ENCODE peak calls at places on chromosome 21, in four cellular contexts. J is GM20000, N is HS-5, Q is foreskin fibroblast. K is an unnamed sample.
A peak's percentile ranks its signal among the peaks of the same experiment; 100 is the strongest.

GRCh38 chr21:19237603-19238002 is 834.0 kb upstream of the TMPRSS15 start:
- DNase-seq in N (no peak), Q (no peak), J (no peak), K (no peak)

GRCh38 chr21:37460196-37460595 is 93.6 kb downstream of the DYRK1A start:
- DNase-seq in N (no peak), J (no peak), Q (no peak), K (no peak)

GRCh38 chr21:26641062-26641461 is 68.0 kb upstream of the CYYR1 start:
- DNase-seq in Q (no peak), N (no peak), J (no peak), K (no peak)

GRCh38 chr21:32334980-32335471 is 36.4 kb downstream of the MRAP start:
- DNase-seq in Q (peak; percentile 56), J (no peak), N (no peak), K (no peak)

GRCh38 chr21:32578107-32578691 is 7.1 kb downstream of the TCP10L start:
- DNase-seq in N (no peak), J (no peak), Q (no peak), K (no peak)

GRCh38 chr21:28436286-28436932 is 556.3 kb downstream of the LTN1 start:
- DNase-seq in J (no peak), N (no peak), Q (peak; percentile 88), K (no peak)

GRCh38 chr21:42061866-42062542 is 9.1 kb upstream of the UMODL1 start:
- DNase-seq in Q (no peak), N (no peak), J (no peak), K (peak; percentile 80)

GRCh38 chr21:44982558-44983244 is 42.9 kb downstream of the SLX9 start:
- DNase-seq in Q (peak; percentile 23), N (no peak), J (no peak), K (no peak)

GRCh38 chr21:37393786-37394185 is 27.2 kb downstream of the DYRK1A start:
- DNase-seq in N (no peak), Q (no peak), J (no peak), K (no peak)

GRCh38 chr21:41573902-41574690 is 66.1 kb upstream of the TMPRSS2 start:
- DNase-seq in Q (no peak), J (no peak), N (no peak), K (no peak)

GRCh38 chr21:21714396-21714795 is 716.2 kb downstream of the NCAM2 start:
- DNase-seq in N (peak; percentile 92), J (no peak), Q (peak; percentile 84), K (no peak)

GRCh38 chr21:36065497-36066036 is 4.3 kb upstream of the CBR1 start:
- DNase-seq in Q (peak; percentile 63), N (peak; percentile 43), J (no peak), K (no peak)

GRCh38 chr21:45588861-45589491 is 46.7 kb upstream of the SLC19A1 start:
- DNase-seq in Q (no peak), J (no peak), N (no peak), K (no peak)

GRCh38 chr21:45357436-45358260 is 47.3 kb upstream of the COL18A1 start:
- DNase-seq in Q (peak; percentile 47), N (no peak), J (no peak), K (no peak)

GRCh38 chr21:25296239-25296638 is 311.0 kb downstream of the MRPL39 start:
- DNase-seq in N (no peak), J (no peak), Q (no peak), K (no peak)

GRCh38 chr21:42343556-42343955 is 7.2 kb downstream of the TFF2 start:
- DNase-seq in Q (no peak), J (no peak), N (no peak), K (no peak)

GRCh38 chr21:37462087-37462861 is 95.7 kb downstream of the DYRK1A start:
- DNase-seq in J (no peak), N (no peak), Q (no peak), K (no peak)

GRCh38 chr21:39385299-39386145 is 36.6 kb upstream of the HMGN1 start:
- DNase-seq in J (peak; percentile 80), Q (peak; percentile 63), N (no peak), K (peak; percentile 42)

GRCh38 chr21:46394819-46395152 is 63.9 kb upstream of the DIP2A start:
- DNase-seq in N (no peak), Q (no peak), J (no peak), K (no peak)

GRCh38 chr21:18622383-18622782 is 218.8 kb upstream of the TMPRSS15 start:
- DNase-seq in Q (no peak), J (no peak), N (no peak), K (no peak)

GRCh38 chr21:33685613-33686197 is 43.4 kb downstream of the ITSN1 start:
- DNase-seq in J (no peak), N (peak; percentile 55), Q (peak; percentile 56), K (no peak)

GRCh38 chr21:33542640-33543504 is at the start of gene SON:
- DNase-seq in N (peak; percentile 96), Q (peak; percentile 99), J (peak; percentile 96), K (peak; percentile 97)

GRCh38 chr21:44612669-44613229 is 870 bp downstream of the KRTAP10-8 start:
- DNase-seq in Q (no peak), J (no peak), N (no peak), K (no peak)

GRCh38 chr21:45479691-45480675 is 62.3 kb downstream of the SLC19A1 start:
- DNase-seq in N (no peak), Q (no peak), J (no peak), K (peak; percentile 8)

GRCh38 chr21:38269567-38269917 is 12.8 kb downstream of the KCNJ15 start:
- DNase-seq in Q (no peak), N (no peak), J (peak; percentile 59), K (no peak)

GRCh38 chr21:14080764-14081096 is 130.0 kb downstream of the LIPI start:
- DNase-seq in N (no peak), Q (no peak), J (no peak), K (no peak)